ENCODE peak calls at places on chromosome 14, in nine cellular contexts. X is tibial artery, E is A549, C is uterus, A is GM23338, H is lung, L is colonic mucosa, D is cardiac muscle cell, B is vagina. R is an unnamed sample.

GRCh38 chr14:50837850-50838470 is 7.0 kb upstream of the NIN start:
- DNase-seq in X (no peak), E (no peak), C (no peak), A (no peak), H (no peak), L (no peak), D (no peak), B (no peak), R (no peak)

GRCh38 chr14:76946753-76947077 is 81.8 kb downstream of the IRF2BPL start:
- DNase-seq in X (no peak), E (no peak), C (no peak), A (no peak), H (no peak), L (no peak), D (no peak), B (no peak), R (no peak)

GRCh38 chr14:93262446-93262845 is 55.4 kb downstream of the UBR7 start:
- DNase-seq in X (no peak), E (no peak), C (no peak), A (no peak), H (no peak), L (no peak), D (no peak), B (no peak), R (no peak)

GRCh38 chr14:80388980-80389711 is 177.8 kb upstream of the DIO2 start:
- DNase-seq in X (no peak), E (peak), C (no peak), A (no peak), H (no peak), L (no peak), D (no peak), B (no peak), R (peak)

GRCh38 chr14:88835661-88836060 is 11.2 kb downstream of the TTC8 start:
- DNase-seq in X (no peak), E (no peak), C (no peak), A (no peak), H (no peak), L (no peak), D (no peak), B (no peak), R (no peak)

GRCh38 chr14:32077081-32078029 is at the start of gene ARHGAP5:
- DNase-seq in X (peak), E (peak), C (peak), A (peak), H (peak), L (peak), D (peak), B (no peak), R (peak)

GRCh38 chr14:92861856-92862807 is 60.8 kb upstream of the CHGA start:
- DNase-seq in X (no peak), E (no peak), C (no peak), A (no peak), H (no peak), L (no peak), D (no peak), B (no peak), R (no peak)

GRCh38 chr14:56325251-56325839 is 207.1 kb downstream of the PELI2 start:
- DNase-seq in X (no peak), E (no peak), C (no peak), A (no peak), H (no peak), L (no peak), D (no peak), B (no peak), R (no peak)

GRCh38 chr14:58969951-58970751 is 218.3 kb upstream of the DAAM1 start:
- DNase-seq in X (no peak), E (no peak), C (no peak), A (peak), H (no peak), L (no peak), D (peak), B (no peak), R (no peak)

GRCh38 chr14:78933948-78934524 is 763.9 kb downstream of the NRXN3 start:
- DNase-seq in X (no peak), E (peak), C (no peak), A (peak), H (no peak), L (no peak), D (peak), B (no peak), R (peak)
- TF ChIP-seq CTCF in X (peak), E (peak), C (no peak), A (peak), H (no peak), L (no peak), D (peak), B (no peak), R (peak)

GRCh38 chr14:101963052-101963451 is 1.3 kb upstream of the DYNC1H1 start:
- DNase-seq in X (no peak), E (no peak), C (no peak), A (no peak), H (no peak), L (no peak), D (no peak), B (no peak), R (no peak)
- H3K27ac ChIP-seq in X (no peak), E (peak), C (no peak), A (no peak), H (no peak), L (no peak), D (no peak), B (no peak), R (peak)

DNA sequence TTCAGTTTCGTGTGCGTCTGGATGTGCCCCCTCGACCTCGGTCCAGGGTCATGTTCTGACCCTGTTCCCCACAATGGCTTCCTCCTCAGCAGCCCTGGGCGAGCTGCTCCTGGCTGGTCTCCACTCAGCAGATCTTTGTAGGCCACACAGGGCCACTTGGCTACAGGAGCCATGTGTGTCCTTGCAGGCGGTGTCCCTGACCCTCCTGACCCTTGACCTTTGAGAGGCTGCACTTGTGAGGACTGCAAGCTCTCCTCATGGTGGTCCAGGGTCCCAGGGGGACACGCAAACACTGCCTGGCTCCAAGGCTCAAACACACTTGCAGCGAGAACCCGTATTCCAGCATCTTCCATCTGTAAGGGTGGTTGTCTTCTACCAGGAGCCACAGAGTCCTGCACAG is 7.5 kb upstream of the SIVA1 start:
- DNase-seq in X (no peak), E (no peak), C (no peak), A (no peak), H (no peak), L (no peak), D (no peak), B (no peak), R (no peak)
- TF ChIP-seq CTCF in X (no peak), E (no peak), C (no peak), A (no peak), H (no peak), L (no peak), D (no peak), B (no peak), R (no peak)

GRCh38 chr14:75826599-75826998 is 155.2 kb downstream of the TGFB3 start:
- DNase-seq in X (no peak), E (no peak), C (no peak), A (no peak), H (no peak), L (no peak), D (no peak), B (no peak), R (peak)
- H3K27ac ChIP-seq in X (peak), E (no peak), C (peak), A (no peak), H (no peak), L (no peak), D (peak), B (no peak), R (no peak)

GRCh38 chr14:91158091-91158790 is 44.4 kb downstream of the DGLUCY start:
- DNase-seq in X (no peak), E (no peak), C (no peak), A (no peak), H (peak), L (no peak), D (no peak), B (no peak), R (peak)

GRCh38 chr14:91153360-91153759 is 39.5 kb downstream of the DGLUCY start:
- DNase-seq in X (no peak), E (no peak), C (no peak), A (no peak), H (no peak), L (peak), D (no peak), B (no peak), R (no peak)

GRCh38 chr14:91154851-91155625 is 41.2 kb downstream of the DGLUCY start:
- DNase-seq in X (no peak), E (peak), C (peak), A (no peak), H (peak), L (peak), D (peak), B (no peak), R (peak)

GRCh38 chr14:91152499-91152898 is 38.6 kb downstream of the DGLUCY start:
- DNase-seq in X (no peak), E (no peak), C (no peak), A (no peak), H (no peak), L (no peak), D (no peak), B (no peak), R (no peak)

DNA sequence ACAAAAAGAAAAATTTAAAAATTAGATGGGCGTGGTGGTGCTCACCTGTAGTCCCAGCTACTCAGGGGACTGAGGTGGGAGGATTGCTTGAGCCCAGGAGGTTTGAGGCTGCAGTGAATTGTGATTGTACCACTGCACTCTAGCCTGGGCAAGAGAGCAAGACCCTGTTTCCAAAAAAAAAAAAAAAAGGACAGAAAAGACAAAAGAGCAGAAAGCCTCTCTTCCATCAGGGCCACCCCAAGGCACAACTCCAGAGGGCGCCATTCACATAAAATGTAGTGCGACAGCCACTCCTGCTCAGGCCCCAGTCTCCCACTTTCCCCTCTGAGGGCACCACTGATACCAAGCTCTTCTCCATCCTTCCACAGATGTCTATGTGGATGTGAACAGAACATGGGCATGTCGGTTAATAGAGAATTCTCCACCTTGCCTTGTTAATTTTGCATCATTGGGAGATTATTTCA is 41.8 kb downstream of the DGLUCY start:
- DNase-seq in X (no peak), E (no peak), C (no peak), A (no peak), H (no peak), L (peak), D (no peak), B (no peak), R (no peak)
- TF ChIP-seq CTCF in X (no peak), E (no peak), C (no peak), A (peak), H (no peak), L (no peak), D (no peak), B (no peak), R (no peak)

R was measured in RWPE1.